ENCODE peak calls at places on chromosomes 5 and 9, in seven cellular contexts. Z is neural progenitor cell; W is CD4-positive, CD25-positive, alpha-beta regulatory T cell; K is IMR-90; F is fibroblast of mammary gland; Q is Peyer's patch; S is esophagus squamous epithelium. H is an unnamed sample.
A peak's percentile ranks its signal among the peaks of the same experiment; 100 is the strongest.

GRCh38 chr5:180111273-180111695 is 39.7 kb upstream of the RNF130 start:
- DNase-seq in Z (no peak), W (no peak), K (no peak), F (no peak), Q (peak; percentile 18), S (no peak), H (no peak)

GRCh38 chr9:131755541-131756198 is 15.8 kb upstream of the RAPGEF1 start:
- DNase-seq in Z (peak; percentile 93), W (peak; percentile 88), K (peak; percentile 73), F (peak; percentile 70), Q (peak; percentile 95), S (no peak), H (peak; percentile 74)

GRCh38 chr5:142537938-142538337 is 148.0 kb downstream of the FGF1 start:
- DNase-seq in Z (no peak), W (peak; percentile 3), K (no peak), F (peak; percentile 78), Q (no peak), S (no peak), H (no peak)

GRCh38 chr9:128870128-128870940 is 11.4 kb downstream of the KYAT1 start:
- DNase-seq in Z (no peak), W (no peak), K (no peak), F (no peak), Q (no peak), S (no peak), H (no peak)

GRCh38 chr9:23543420-23543819 is 282.6 kb downstream of the ELAVL2 start:
- DNase-seq in Z (no peak), W (no peak), K (no peak), F (no peak), Q (no peak), S (no peak), H (no peak)

GRCh38 chr9:94714494-94714893 is 12.0 kb upstream of the AOPEP start:
- DNase-seq in Z (no peak), W (no peak), K (peak; percentile 27), F (no peak), Q (no peak), S (no peak), H (no peak)

GRCh38 chr9:122394265-122395242 is 23.7 kb downstream of the PTGS1 start:
- DNase-seq in Z (no peak), W (no peak), K (peak; percentile 95), F (peak; percentile 96), Q (peak; percentile 56), S (no peak), H (peak; percentile 4)

GRCh38 chr5:1217596-1218206 is 7.5 kb upstream of the SLC6A18 start:
- DNase-seq in Z (peak; percentile 55), W (no peak), K (no peak), F (no peak), Q (no peak), S (no peak), H (no peak)

GRCh38 chr9:114220129-114220541 is 64.8 kb downstream of the COL27A1 start:
- DNase-seq in Z (no peak), W (no peak), K (peak; percentile 80), F (no peak), Q (no peak), S (no peak), H (no peak)

GRCh38 chr5:181189363-181189961 is 15.5 kb downstream of the TRIM7 start:
- DNase-seq in Z (peak; percentile 52), W (peak; percentile 71), K (peak; percentile 30), F (peak; percentile 36), Q (peak; percentile 71), S (no peak), H (no peak)

GRCh38 chr9:124376329-124376728 is 38.9 kb downstream of the PSMB7 start:
- DNase-seq in Z (no peak), W (no peak), K (no peak), F (no peak), Q (no peak), S (no peak), H (no peak)

GRCh38 chr5:54867310-54867944 is 118.0 kb downstream of the ESM1 start:
- DNase-seq in Z (peak; percentile 74), W (peak; percentile 72), K (peak; percentile 75), F (peak; percentile 74), Q (no peak), S (no peak), H (no peak)

GRCh38 chr9:97772145-97772544 is 75.0 kb upstream of the XPA start:
- DNase-seq in Z (peak; percentile 93), W (no peak), K (no peak), F (no peak), Q (no peak), S (no peak), H (no peak)

GRCh38 chr5:107864793-107865192 is 194.1 kb upstream of the EFNA5 start:
- DNase-seq in Z (no peak), W (no peak), K (peak; percentile 76), F (peak; percentile 41), Q (no peak), S (no peak), H (no peak)

GRCh38 chr5:93281980-93282772 is 298.8 kb downstream of the NR2F1-AS1 start:
- DNase-seq in Z (no peak), W (no peak), K (no peak), F (no peak), Q (no peak), S (no peak), H (no peak)

GRCh38 chr5:37661227-37661920 is 178.5 kb downstream of the GDNF start:
- DNase-seq in Z (no peak), W (no peak), K (no peak), F (no peak), Q (no peak), S (no peak), H (no peak)

GRCh38 chr9:37650873-37651768 is at the start of gene FRMPD1:
- DNase-seq in Z (peak; percentile 92), W (peak; percentile 56), K (peak; percentile 14), F (peak; percentile 22), Q (peak; percentile 81), S (no peak), H (peak; percentile 54)

GRCh38 chr9:4666042-4666699 is at the start of gene SPATA6L:
- DNase-seq in Z (peak; percentile 43), W (peak; percentile 46), K (peak; percentile 45), F (peak; percentile 46), Q (peak; percentile 86), S (no peak), H (peak; percentile 83)

GRCh38 chr5:172795401-172795977 is 24.5 kb upstream of the DUSP1 start:
- DNase-seq in Z (no peak), W (no peak), K (peak; percentile 99), F (peak; percentile 100), Q (peak; percentile 88), S (no peak), H (peak; percentile 81)

GRCh38 chr5:152634596-152634995 is 229.5 kb upstream of the NMUR2 start:
- DNase-seq in Z (peak; percentile 92), W (no peak), K (no peak), F (no peak), Q (no peak), S (no peak), H (no peak)

GRCh38 chr9:133990366-133991210 is 1.5 kb downstream of the VAV2 start:
- DNase-seq in Z (peak; percentile 84), W (no peak), K (peak; percentile 85), F (peak; percentile 84), Q (peak; percentile 84), S (no peak), H (peak; percentile 42)

GRCh38 chr9:2367970-2368369 is 253.6 kb upstream of the VLDLR start:
- DNase-seq in Z (no peak), W (no peak), K (no peak), F (no peak), Q (no peak), S (no peak), H (no peak)

GRCh38 chr9:126451316-126451885 is 124.8 kb downstream of the MVB12B start:
- DNase-seq in Z (no peak), W (no peak), K (no peak), F (no peak), Q (no peak), S (no peak), H (no peak)

GRCh38 chr9:124257865-124258764 is at the start of gene NEK6:
- DNase-seq in Z (peak; percentile 63), W (peak; percentile 37), K (peak; percentile 84), F (peak; percentile 76), Q (no peak), S (no peak), H (no peak)

GRCh38 chr9:133597316-133597957 is 11.8 kb downstream of the FAM163B start:
- DNase-seq in Z (no peak), W (no peak), K (no peak), F (peak; percentile 28), Q (no peak), S (no peak), H (no peak)

GRCh38 chr9:15308511-15308910 is 1.5 kb upstream of the TTC39B start:
- DNase-seq in Z (no peak), W (no peak), K (peak; percentile 85), F (peak; percentile 71), Q (no peak), S (no peak), H (no peak)

GRCh38 chr9:15306068-15306756 is 804 bp downstream of the TTC39B start:
- DNase-seq in Z (peak; percentile 51), W (peak; percentile 48), K (peak; percentile 56), F (peak; percentile 55), Q (peak; percentile 86), S (peak; percentile 13), H (peak; percentile 76)

GRCh38 chr9:15306757-15307522 is at the start of gene TTC39B:
- DNase-seq in Z (peak; percentile 98), W (peak; percentile 86), K (peak; percentile 87), F (peak; percentile 84), Q (peak; percentile 97), S (peak; percentile 26), H (peak; percentile 93)

GRCh38 chr9:15304620-15305019 is 2.4 kb downstream of the TTC39B start:
- DNase-seq in Z (no peak), W (no peak), K (no peak), F (no peak), Q (no peak), S (no peak), H (no peak)

GRCh38 chr9:15307523-15307841 is 466 bp upstream of the TTC39B start:
- DNase-seq in Z (peak; percentile 4), W (no peak), K (no peak), F (no peak), Q (no peak), S (no peak), H (no peak)
- H3K4me3 ChIP-seq in Z (peak overlapping the region; percentile 86), W (peak overlapping the region; percentile 84), K (peak overlapping the region; percentile 35), F (peak overlapping the region; percentile 51), Q (peak overlapping the region; percentile 69), S (peak overlapping the region; percentile 94), H (peak overlapping the region; percentile 28)

GRCh38 chr9:76887003-76887821 is 18.7 kb downstream of the PRUNE2 start:
- DNase-seq in Z (no peak), W (no peak), K (no peak), F (no peak), Q (peak; percentile 82), S (no peak), H (no peak)
- H3K4me3 ChIP-seq in Z (no peak overlapping the region), W (no peak overlapping the region), K (no peak overlapping the region), F (no peak overlapping the region), Q (no peak overlapping the region), S (peak overlapping the region; percentile 18), H (no peak overlapping the region)

GRCh38 chr9:117595650-117596049 is 108.6 kb upstream of the TLR4 start:
- DNase-seq in Z (no peak), W (no peak), K (no peak), F (no peak), Q (no peak), S (no peak), H (no peak)
- H3K4me3 ChIP-seq in Z (no peak overlapping the region), W (no peak overlapping the region), K (no peak overlapping the region), F (no peak overlapping the region), Q (no peak overlapping the region), S (no peak overlapping the region), H (no peak overlapping the region)

DNA sequence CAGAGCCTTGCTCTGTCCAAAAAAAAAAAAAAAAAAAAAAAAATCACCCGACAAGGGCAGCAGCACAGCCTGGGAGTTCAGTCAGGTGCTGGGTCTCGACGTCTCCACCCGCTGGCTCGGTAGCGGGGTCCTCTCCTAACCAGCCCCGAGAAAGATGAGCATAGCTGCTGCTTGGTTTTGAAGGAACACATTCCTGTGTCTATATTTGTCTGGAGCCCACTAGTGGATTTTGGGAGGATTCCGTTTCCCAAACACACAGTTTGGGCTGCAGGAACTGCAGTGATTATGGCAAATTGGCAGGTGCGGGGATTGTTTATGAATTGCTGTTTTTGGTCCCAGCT is 1.2 kb downstream of the OTULINL start:
- DNase-seq in Z (no peak), W (no peak), K (no peak), F (no peak), Q (no peak), S (no peak), H (no peak)
- H3K4me3 ChIP-seq in Z (peak overlapping the region; percentile 82), W (peak overlapping the region; percentile 77), K (no peak overlapping the region), F (no peak overlapping the region), Q (peak overlapping the region; percentile 87), S (peak overlapping the region; percentile 81), H (no peak overlapping the region)

H was measured in lung.